ENCODE peak calls at places on chromosome 5, in four cellular contexts. G is stomach, W is heart left ventricle, Y is H1. B is an unnamed sample.

GRCh38 chr5:120690621-120691407 is 226.7 kb downstream of the PRR16 start:
- DNase-seq in Y (no peak), G (no peak), W (no peak), B (no peak)

GRCh38 chr5:127442085-127442484 is 75.4 kb upstream of the PRRC1 start:
- DNase-seq in G (no peak), W (no peak), Y (no peak), B (no peak)

GRCh38 chr5:42591026-42591425 is 165.6 kb upstream of the CCDC152 start:
- DNase-seq in W (peak), Y (no peak), G (no peak), B (no peak)

GRCh38 chr5:132009706-132010405 is 1.6 kb downstream of the ACSL6 start:
- DNase-seq in Y (no peak), W (no peak), G (no peak), B (peak)

GRCh38 chr5:77991084-77991483 is 214.9 kb upstream of the TBCA start:
- DNase-seq in Y (no peak), W (no peak), G (no peak), B (no peak)

GRCh38 chr5:171137768-171138540 is 171.1 kb upstream of the TLX3 start:
- DNase-seq in W (no peak), G (no peak), Y (no peak), B (no peak)

GRCh38 chr5:85049020-85049419 is 664.3 kb upstream of the EDIL3 start:
- DNase-seq in W (no peak), G (no peak), Y (no peak), B (no peak)

GRCh38 chr5:132446621-132447020 is 44.0 kb downstream of the IRF1 start:
- DNase-seq in Y (no peak), G (peak), W (peak), B (no peak)

GRCh38 chr5:82356808-82357671 is 78.9 kb upstream of the RPS23 start:
- DNase-seq in G (peak), W (peak), Y (no peak), B (peak)

GRCh38 chr5:143471041-143471509 is 67.6 kb upstream of the NR3C1 start:
- DNase-seq in Y (no peak), W (no peak), G (no peak), B (no peak)

GRCh38 chr5:131542723-131543122 is 92.3 kb downstream of the RAPGEF6 start:
- DNase-seq in W (no peak), Y (no peak), G (no peak), B (no peak)

GRCh38 chr5:146912874-146913273 is 34.3 kb upstream of the PPP2R2B start:
- DNase-seq in Y (no peak), W (no peak), G (no peak), B (no peak)

GRCh38 chr5:132674671-132675506 is 1.1 kb downstream of the IL4 start:
- DNase-seq in G (no peak), W (no peak), Y (no peak), B (no peak)

GRCh38 chr5:147658293-147658932 is 124.1 kb downstream of the JAKMIP2 start:
- DNase-seq in G (no peak), W (no peak), Y (no peak), B (no peak)

GRCh38 chr5:80958611-80959010 is 1.6 kb upstream of the RASGRF2 start:
- DNase-seq in Y (no peak), G (no peak), W (no peak), B (no peak)

GRCh38 chr5:43336159-43336558 is 22.9 kb upstream of the HMGCS1 start:
- DNase-seq in G (no peak), W (no peak), Y (no peak), B (no peak)

GRCh38 chr5:177529247-177529901 is 12.6 kb upstream of the DDX41 start:
- DNase-seq in W (no peak), G (no peak), Y (no peak), B (no peak)

GRCh38 chr5:14417792-14418765 is 163.5 kb upstream of the OTULINL start:
- DNase-seq in G (no peak), Y (no peak), W (no peak), B (no peak)

GRCh38 chr5:139696894-139697658 is 48.9 kb downstream of the CXXC5 start:
- DNase-seq in G (peak), W (peak), Y (no peak), B (peak)
- TF ChIP-seq POLR2A in G (no peak), W (no peak), Y (peak), B (no peak)

DNA sequence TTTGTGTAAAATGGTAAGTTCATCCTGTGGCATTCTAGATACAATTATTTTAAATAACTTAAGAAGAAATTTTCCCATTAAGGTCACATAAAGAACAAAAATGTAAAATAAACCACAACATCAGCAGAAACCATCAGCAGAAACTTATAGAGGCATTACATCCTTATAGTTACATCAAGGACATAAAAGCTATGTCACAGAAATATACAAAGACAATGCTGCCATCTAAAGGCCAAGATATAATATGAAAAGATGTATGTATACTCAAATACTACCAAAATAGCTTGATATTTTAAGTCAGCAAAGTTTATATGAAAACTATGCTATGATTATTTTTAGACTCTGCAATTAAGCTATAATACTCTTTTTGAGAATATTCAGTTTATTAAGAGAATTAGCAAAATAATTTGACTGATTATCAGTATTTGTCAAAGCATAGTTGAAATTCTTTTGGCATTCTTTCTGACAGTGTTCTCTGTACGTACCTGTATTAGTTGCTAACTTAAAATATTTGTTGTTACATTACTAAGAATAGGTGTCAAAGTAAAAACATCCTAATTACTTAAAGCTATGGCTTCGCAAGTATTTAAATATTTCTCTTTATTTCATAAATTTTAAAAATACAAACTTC is 36.2 kb downstream of the FBXL17 start:
- DNase-seq in Y (no peak), W (no peak), G (no peak), B (no peak)
- TF ChIP-seq CTCF in Y (peak), W (peak), G (peak), B (no peak)

DNA sequence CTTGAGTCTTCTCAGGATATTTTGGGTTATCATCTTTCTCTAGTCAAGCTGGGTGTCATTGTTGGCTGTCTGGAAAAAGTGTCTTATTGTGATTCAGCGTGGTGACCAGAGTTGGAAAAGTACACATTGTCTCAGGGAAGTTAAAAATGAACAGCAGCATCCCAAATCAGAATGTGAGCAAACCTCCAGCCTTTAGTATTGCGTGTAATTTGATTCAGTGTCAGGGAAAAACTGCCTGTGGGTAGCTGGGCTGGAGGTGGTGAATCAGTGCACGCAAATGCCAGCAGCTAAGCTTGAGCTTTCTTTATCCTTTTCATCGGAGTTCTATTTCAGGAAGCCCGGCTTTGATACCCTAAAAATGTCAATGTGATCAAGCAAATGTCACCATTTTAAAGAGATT is 25.9 kb upstream of the C5orf47 start:
- DNase-seq in G (no peak), Y (no peak), W (no peak), B (no peak)
- H3K4me3 ChIP-seq in G (no peak), Y (no peak), W (no peak), B (no peak)

GRCh38 chr5:23318166-23318565 is 189.2 kb upstream of the PRDM9 start:
- DNase-seq in G (no peak), W (no peak), Y (no peak), B (no peak)
- TF ChIP-seq POLR2A in G (no peak), W (no peak), Y (no peak), B (no peak)

GRCh38 chr5:28012538-28012937 is 974.2 kb upstream of the CDH9 start:
- DNase-seq in Y (no peak), W (no peak), G (no peak), B (no peak)
- TF ChIP-seq CTCF in Y (peak), W (no peak), G (no peak), B (no peak)

GRCh38 chr5:123098767-123099513 is 9.9 kb downstream of the PRDM6 start:
- DNase-seq in G (no peak), Y (no peak), W (no peak), B (no peak)
- H3K4me3 ChIP-seq in G (peak), Y (peak), W (no peak), B (no peak)

DNA sequence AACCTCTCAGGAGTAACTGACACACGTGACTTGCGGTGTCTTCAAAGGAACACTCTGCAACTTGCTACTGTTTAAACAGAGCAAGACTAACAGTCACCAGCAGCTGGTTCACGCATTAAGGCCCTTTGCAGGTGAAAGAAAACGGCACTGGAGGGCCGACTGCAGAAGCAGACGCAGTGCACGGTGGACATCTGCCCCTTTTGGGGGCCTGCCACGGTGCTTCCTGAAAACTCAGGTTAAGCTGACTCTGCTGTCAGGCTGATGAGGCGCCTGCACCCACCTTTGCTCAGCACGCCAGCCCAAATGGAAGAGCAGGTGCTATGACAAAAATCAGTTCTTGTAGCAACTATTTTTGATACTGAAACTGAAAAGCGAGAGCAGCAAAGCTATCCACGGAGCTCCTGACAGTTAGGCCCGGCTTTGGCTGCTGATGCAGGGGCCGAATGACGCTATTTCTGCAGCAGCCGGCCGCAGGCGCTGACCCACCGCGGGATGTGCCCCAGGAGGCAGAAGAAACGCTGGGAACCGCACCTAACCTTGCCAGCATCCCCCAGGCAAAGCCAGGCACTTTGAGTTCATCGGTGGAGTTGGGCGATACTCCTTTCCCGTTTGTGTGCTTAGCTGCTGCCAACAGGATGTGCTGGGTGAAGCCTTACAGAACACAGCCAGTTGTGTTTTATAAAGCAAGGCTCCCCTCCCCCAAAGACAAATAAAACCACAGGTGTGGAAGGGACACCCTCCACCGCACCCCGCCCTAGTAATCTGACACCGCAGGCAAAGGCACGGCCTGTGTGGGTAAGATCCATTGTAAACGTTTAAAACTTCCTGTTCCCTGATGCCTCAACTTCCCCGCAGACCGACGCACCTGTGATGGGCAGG is 21.1 kb upstream of the TERT start:
- DNase-seq in W (no peak), Y (no peak), G (peak), B (no peak)
- TF ChIP-seq POLR2A in W (no peak), Y (peak), G (no peak), B (no peak)

DNA sequence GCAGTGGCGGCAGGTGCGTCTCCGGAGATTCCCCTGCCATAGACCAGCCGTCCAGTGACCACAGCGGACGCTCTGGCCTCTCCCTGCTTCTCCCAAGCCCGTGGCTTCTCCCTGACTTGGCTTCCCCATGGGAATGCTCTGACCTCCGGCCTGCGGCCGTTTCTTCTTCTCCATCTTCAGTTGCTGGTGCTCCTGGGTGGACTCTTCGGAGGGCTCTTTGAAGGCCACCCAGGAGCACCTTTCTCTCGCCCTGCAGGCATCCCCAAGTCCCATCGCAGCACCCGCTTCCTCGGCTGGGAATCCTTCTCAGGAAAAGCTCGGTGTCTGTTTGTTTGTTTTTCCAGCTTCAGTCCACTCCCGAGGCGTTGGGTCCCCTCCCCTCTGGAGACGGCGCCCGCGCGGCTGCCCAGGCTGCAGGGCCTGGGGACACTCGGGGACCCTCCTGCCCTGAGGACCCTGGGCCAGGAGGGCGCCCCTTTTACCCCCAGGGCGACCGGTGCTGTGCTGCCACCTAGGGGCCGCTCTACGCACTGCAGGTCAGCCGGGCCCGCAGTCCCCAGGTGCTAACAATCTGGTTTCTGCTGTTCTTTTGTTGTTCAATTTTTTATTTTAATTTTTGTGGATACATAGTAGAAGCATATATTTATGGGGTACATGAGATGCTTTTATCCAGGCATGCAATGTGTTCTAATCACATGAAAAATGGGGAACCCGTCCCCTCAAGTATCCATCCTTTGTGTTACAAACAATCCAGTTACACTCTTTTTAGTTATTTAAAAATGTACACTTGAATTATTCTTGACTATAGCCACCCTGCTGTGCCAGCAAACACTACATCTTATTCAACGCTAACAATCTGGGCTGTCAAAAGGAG is 197.9 kb upstream of the ADAMTS16 start:
- DNase-seq in Y (no peak), G (no peak), W (no peak), B (no peak)
- TF ChIP-seq CTCF in Y (peak), G (peak), W (peak), B (no peak)

GRCh38 chr5:75614165-75614564 is 2.9 kb downstream of the ANKDD1B start:
- DNase-seq in Y (no peak), G (no peak), W (no peak), B (no peak)

GRCh38 chr5:75608886-75609285 is 2.4 kb upstream of the ANKDD1B start:
- DNase-seq in W (no peak), Y (no peak), G (no peak), B (no peak)

GRCh38 chr5:75612211-75612579 is 942 bp downstream of the ANKDD1B start:
- DNase-seq in G (no peak), W (no peak), Y (no peak), B (no peak)

GRCh38 chr5:75610201-75610600 is 1.1 kb upstream of the ANKDD1B start:
- DNase-seq in G (no peak), Y (no peak), W (no peak), B (no peak)

GRCh38 chr5:75611324-75612210 is at the start of gene ANKDD1B:
- DNase-seq in Y (no peak), W (peak), G (peak), B (no peak)
- H3K4me3 ChIP-seq in Y (peak), W (peak), G (peak), B (peak)

DNA sequence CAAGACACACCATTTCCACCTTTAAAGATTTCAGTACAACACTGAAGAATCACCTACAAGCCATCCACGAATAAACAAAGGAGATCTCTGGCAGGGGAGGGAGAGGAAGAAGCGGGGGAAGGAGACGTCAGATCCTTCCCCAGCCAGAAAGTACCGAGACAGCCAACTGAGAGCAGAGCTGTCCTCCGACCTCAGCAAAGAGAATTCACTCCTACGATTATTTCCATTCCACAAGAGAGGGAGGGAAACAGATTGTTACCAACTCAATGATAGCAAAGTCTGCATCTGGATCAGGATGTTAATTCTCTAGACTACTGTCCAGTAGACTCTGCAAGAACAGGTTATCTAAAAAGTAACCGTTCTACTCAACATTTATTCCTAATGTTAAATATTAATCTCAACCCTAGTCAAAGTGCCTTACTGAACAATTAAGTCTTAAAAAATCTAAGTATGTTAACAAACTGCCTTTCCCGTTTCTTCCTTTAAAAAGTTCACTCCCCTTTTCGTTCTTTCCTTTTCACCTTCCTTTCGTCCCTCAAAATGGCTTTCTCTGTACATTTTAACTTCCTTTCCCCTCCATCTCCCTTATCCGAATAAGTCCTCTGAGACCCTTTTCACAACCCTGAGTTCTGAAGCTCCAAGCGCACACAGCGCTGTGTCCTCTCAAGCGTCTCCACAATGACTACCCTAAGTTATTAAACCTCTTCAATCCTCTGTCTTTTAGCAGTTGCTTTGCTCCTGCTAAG is 1.4 kb downstream of the CHD1 start:
- DNase-seq in Y (no peak), W (peak), G (no peak), B (peak)
- TF ChIP-seq POLR2A in Y (no peak), W (no peak), G (no peak), B (no peak)